ENCODE peak calls at places on chromosomes 12 and 14, in four cellular contexts. W, B, P and G are unnamed samples. For H3K27me3 and H3K4me1, the result is how much of the 10 kb centered on the place peaks cover.

GRCh38 chr14:34688470-34689206 is 25.8 kb downstream of the CFL2 start:
- DNase-seq in W (no peak), B (no peak), P (no peak), G (no peak)

GRCh38 chr12:124369055-124369900 is 74.4 kb downstream of the RFLNA start:
- DNase-seq in W (no peak), P (peak), B (peak), G (no peak)

GRCh38 chr12:10722502-10722904 is 620 bp downstream of the YBX3 start:
- DNase-seq in B (peak), W (peak), P (peak), G (no peak)

GRCh38 chr14:67887478-67887877 is 67.9 kb downstream of the RAD51B start:
- DNase-seq in B (no peak), W (no peak), P (no peak), G (no peak)

GRCh38 chr12:95653761-95654546 is 102.7 kb upstream of the USP44 start:
- DNase-seq in B (no peak), W (peak), P (peak), G (no peak)

GRCh38 chr12:97222391-97222790 is 240.2 kb upstream of the RMST start:
- DNase-seq in P (no peak), B (no peak), W (no peak), G (no peak)

GRCh38 chr12:75825686-75826085 is 205.9 kb downstream of the PHLDA1 start:
- DNase-seq in B (no peak), P (peak), W (no peak), G (no peak)

GRCh38 chr14:103613517-103613916 is 15.5 kb upstream of the KLC1 start:
- DNase-seq in P (no peak), B (no peak), W (no peak), G (peak)

GRCh38 chr12:49189731-49190314 is 943 bp upstream of the TUBA1A start:
- DNase-seq in B (no peak), W (no peak), P (peak), G (no peak)

GRCh38 chr12:80617733-80618132 is 89.7 kb upstream of the MYF6 start:
- DNase-seq in B (no peak), P (no peak), W (no peak), G (no peak)

GRCh38 chr12:70590051-70590450 is 47.2 kb downstream of the PTPRB start:
- DNase-seq in P (peak), W (peak), B (peak), G (peak)

DNA sequence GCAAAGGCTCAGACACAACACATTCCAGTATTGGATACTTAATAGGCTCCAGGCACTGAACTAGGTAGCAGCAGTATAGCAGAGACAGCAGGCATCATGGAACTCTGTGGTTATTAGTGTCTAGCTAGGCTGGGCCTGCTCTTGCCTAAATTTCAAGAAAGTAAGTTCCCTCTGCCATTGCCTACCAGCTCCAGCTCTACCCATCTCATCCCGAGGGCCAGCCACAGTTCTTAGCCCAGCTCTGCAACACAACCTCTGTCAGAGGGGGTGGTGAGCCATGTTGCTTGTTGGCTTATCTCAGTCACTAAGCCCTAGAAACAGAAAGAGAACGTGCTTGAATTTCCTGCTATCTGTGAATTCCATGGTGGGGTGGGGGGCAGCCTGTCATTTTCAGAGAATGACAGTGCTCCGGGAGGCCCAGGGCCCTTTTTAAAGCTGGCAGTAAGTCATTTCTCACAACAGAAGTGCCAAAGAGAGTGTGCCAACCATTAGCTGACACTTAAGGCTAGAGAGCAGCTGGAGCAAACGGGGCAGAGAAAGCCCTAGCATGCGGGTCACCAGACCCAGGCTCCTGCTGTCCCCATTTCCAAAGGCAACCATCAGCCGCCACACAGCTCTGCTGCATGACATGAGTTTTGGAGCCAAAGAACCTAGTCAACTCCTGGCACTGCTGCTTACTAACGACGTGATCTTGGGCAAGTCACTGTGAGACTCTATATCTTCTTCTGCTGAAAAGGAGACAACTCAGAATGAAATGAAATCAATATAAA is 105.9 kb downstream of the PRMT8 start:
- DNase-seq in B (no peak), W (no peak), P (no peak), G (no peak)
- H3K27me3 ChIP-seq in B (under half), W (under half), P (under half), G (under half)

DNA sequence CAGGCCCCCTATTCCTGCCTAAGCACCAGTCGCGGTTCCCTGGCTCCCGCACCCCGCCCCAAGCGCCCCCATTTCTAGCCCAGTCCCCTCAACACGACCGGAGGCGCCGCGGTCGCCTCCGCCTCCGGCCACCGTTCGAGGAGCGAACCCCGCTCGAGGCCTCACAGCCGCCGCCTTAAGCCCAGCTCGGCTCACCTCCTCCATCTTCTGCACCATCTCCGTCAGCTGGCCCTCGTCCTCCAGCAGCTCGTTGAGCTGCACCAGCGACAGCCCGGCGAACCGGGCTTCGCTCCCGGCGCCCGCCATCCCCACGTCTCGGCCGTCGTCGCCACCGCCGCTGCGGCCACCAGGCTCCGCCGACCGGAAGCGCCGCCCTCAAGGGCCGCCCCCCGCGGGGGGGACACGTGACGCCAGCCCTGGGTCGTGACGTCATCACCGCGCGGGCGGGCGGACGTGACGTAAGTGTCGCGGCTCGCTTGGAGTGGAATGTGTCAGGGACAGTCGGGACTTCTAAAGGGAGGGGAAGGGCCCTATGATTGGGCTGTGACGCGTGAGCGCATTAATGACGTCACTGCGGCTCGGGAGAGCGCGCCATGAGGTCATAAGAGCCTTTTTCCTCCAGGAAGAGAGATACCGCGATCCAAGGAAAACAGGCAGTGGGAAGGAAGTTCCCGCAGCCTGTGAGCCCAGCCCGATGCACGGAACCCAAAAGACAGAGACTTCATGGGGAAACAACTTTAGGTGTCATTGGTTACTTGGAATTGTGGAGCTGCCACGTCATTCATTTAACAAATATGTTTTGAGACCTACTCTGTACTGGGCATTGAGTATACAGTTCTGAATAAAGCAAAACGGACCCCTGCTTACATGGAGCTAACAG is at the start of gene VPS37B:
- DNase-seq in W (peak), B (peak), P (peak), G (peak)
- H3K4me1 ChIP-seq in W (under half), B (under half), P (under half), G (under half)

DNA sequence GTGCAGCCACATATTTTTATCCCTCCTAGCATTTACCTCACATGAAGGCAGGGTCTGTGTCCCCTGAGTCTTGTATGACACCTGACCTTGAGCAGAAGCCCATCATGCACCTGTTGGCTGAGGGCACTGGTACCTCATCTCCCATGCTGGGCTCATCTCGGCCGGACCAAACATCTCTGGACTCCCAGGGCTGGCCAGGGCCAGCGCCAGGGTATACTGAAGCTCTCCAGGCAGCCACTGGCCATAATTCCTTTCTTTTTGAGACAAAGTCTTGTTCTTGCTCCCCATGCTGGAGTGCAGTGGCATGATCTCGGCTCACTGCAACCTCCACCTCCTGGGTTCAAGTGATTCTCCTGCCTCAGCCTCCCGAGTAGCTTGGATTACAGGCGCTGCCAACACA is 22.0 kb downstream of the HVCN1 start:
- DNase-seq in B (no peak), P (no peak), W (no peak), G (no peak)
- H3K4me3 ChIP-seq in B (no peak), P (no peak), W (no peak), G (no peak)

DNA sequence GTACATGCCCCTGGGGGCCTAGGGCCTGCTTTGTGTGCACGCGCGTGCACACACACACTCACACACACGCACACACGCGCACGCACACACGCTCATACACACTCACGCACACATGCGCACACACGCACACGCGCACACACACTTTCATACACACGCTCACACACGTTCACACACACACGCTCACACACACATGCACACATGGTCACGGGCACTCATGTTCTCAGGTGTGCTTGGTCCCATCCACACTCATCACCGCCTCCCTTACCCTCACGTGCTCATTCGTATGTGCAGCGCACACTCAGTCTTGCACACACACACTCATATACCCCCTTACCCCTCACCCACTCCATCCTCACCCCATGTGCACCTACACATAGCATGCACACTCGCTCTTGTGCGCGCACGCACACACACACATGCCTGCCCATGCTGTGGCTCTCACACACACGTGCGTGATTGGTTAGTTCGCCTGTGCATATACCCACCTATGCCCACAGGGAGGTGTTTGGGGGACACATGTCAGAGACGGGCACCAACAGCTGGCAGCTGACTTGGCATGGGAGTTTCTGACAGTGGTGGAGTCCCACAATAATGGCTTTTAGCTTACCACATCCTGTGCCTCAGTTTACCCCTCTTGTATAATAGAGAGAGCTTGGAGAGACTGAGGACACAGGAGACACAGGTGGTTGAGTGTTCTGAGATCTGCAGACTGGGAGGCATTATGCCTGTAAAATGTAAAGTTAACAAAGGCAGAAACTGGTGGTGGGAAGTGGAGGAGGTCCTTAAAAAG is 28.7 kb downstream of the TSPAN9 start:
- DNase-seq in W (no peak), B (no peak), P (no peak), G (no peak)
- H3K27me3 ChIP-seq in W (under half), B (under half), P (under half), G (under half)

GRCh38 chr14:105689722-105690121 is 163.3 kb downstream of the TMEM121 start:
- DNase-seq in B (no peak), P (no peak), W (no peak), G (no peak)
- H3K4me1 ChIP-seq in B (under half), P (under half), W (under half), G (under half)

DNA sequence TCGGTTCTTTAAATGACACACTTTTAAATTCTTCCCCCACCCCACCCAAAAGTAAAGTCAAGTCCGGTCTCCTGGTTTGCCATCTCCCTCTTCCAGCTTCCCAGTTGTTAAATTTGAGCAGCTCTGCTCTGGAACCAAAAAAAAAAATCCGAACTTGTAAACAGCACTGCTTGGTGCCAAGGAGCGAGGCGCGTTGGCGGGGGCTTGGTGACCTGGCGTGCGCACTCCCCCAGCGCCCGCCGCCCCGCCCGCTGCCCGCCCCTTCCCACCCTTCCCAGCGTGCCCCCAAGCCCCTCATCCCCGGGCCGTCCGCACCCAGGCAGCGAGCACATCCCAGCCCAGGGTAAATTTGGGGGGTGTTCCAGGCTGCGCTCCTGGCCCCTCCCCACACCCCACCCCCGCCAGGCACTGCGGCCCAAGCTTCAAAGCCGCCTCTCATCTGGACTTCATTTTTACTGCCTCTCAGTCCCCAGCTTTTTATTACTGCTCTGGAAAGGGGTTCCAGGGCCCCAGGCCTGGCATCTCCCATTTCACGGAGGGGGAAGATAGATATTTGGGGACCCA is 11.6 kb upstream of the ITGB7 start:
- DNase-seq in B (no peak), P (no peak), W (no peak), G (no peak)
- H3K4me3 ChIP-seq in B (peak), P (peak), W (peak), G (no peak)

GRCh38 chr12:99772274-99772673 is 124.7 kb downstream of the GARIN6 start:
- DNase-seq in W (no peak), B (no peak), P (no peak), G (no peak)
- H3K27me3 ChIP-seq in W (under half), B (under half), P (under half), G (under half)

GRCh38 chr14:74569826-74570591 is 42.0 kb downstream of the LTBP2 start:
- DNase-seq in B (no peak), W (no peak), P (no peak), G (no peak)
- H3K4me1 ChIP-seq in B (under half), W (under half), P (half or more), G (under half)

GRCh38 chr12:28248555-28249127 is 58.4 kb downstream of the CCDC91 start:
- DNase-seq in P (no peak), W (no peak), B (no peak), G (no peak)

GRCh38 chr12:28258998-28259397 is 68.7 kb downstream of the CCDC91 start:
- DNase-seq in B (no peak), P (peak), W (no peak), G (no peak)

GRCh38 chr12:28247806-28248205 is 57.5 kb downstream of the CCDC91 start:
- DNase-seq in B (no peak), W (no peak), P (no peak), G (no peak)

GRCh38 chr12:28257411-28257810 is 67.2 kb downstream of the CCDC91 start:
- DNase-seq in B (no peak), W (no peak), P (no peak), G (no peak)

DNA sequence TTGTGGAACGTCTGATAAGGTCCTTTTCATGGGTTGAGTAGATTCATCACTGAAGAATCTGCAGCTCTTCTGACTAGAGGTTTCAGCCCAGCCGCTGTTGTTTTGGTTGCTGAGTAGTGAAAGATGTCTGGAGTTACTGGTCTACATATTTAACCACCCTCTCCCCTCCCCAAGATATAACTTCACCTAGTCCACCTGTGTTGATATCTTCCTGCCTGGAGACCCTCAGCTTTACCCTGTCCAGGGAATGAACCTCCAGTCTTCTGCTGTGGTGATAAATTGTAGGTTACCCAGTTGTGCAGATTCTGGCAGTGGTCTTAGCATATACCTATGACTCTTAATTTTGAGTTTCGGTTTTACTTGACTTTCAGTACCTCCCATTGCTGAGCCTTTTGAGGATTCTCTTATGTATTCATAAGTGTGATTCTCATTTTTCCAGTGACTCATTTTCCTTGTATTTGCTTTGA is 63.0 kb downstream of the CCDC91 start:
- DNase-seq in B (no peak), P (peak), W (no peak), G (no peak)
- H3K4me3 ChIP-seq in B (no peak), P (no peak), W (no peak), G (no peak)